ENCODE peak calls at places on chromosome 9, in six cellular contexts. N is A549, Y is kidney, U is AG10803, S is ascending aorta, D is HFFc6. W is an unnamed sample.

GRCh38 chr9:105245720-105246161 is 1.3 kb downstream of the SLC44A1 start:
- DNase-seq in D (no peak), U (no peak), N (no peak), S (no peak), Y (no peak), W (no peak)

GRCh38 chr9:132434875-132435274 is 24.9 kb downstream of the CFAP77 start:
- DNase-seq in S (no peak), Y (no peak), U (no peak), D (no peak), N (no peak), W (no peak)

GRCh38 chr9:135023389-135023788 is 64.1 kb upstream of the OLFM1 start:
- DNase-seq in D (peak), Y (peak), S (no peak), N (no peak), U (no peak), W (no peak)

GRCh38 chr9:89558500-89558899 is 46.3 kb upstream of the GADD45G start:
- DNase-seq in D (no peak), N (no peak), Y (no peak), S (no peak), U (no peak), W (no peak)

GRCh38 chr9:133542002-133542401 is 7.5 kb downstream of the ADAMTSL2 start:
- DNase-seq in U (no peak), S (no peak), D (no peak), Y (no peak), N (no peak), W (no peak)

GRCh38 chr9:108963459-108964143 is 29.4 kb downstream of the ABITRAM start:
- DNase-seq in U (peak), D (peak), S (no peak), Y (no peak), N (no peak), W (no peak)

GRCh38 chr9:33676746-33677505 is 118.4 kb upstream of the PRSS3 start:
- DNase-seq in U (peak), S (no peak), N (peak), Y (peak), D (no peak), W (peak)

GRCh38 chr9:18920141-18920611 is 112.8 kb downstream of the SAXO1 start:
- DNase-seq in Y (no peak), S (no peak), U (peak), N (no peak), D (no peak), W (no peak)

GRCh38 chr9:35229066-35229778 is 67.4 kb downstream of the UNC13B start:
- DNase-seq in U (no peak), S (no peak), D (no peak), Y (no peak), N (no peak), W (no peak)

GRCh38 chr9:124312290-124313265 is 54.8 kb downstream of the NEK6 start:
- DNase-seq in Y (no peak), N (no peak), U (no peak), D (no peak), S (no peak), W (no peak)

GRCh38 chr9:124309665-124310064 is 51.9 kb downstream of the NEK6 start:
- DNase-seq in N (peak), S (peak), D (peak), U (peak), Y (no peak), W (no peak)

GRCh38 chr9:124308606-124309310 is 51.0 kb downstream of the NEK6 start:
- DNase-seq in S (no peak), N (no peak), U (no peak), D (no peak), Y (no peak), W (no peak)

GRCh38 chr9:124313940-124314339 is 56.2 kb downstream of the NEK6 start:
- DNase-seq in N (no peak), U (no peak), D (no peak), S (no peak), Y (no peak), W (no peak)

DNA sequence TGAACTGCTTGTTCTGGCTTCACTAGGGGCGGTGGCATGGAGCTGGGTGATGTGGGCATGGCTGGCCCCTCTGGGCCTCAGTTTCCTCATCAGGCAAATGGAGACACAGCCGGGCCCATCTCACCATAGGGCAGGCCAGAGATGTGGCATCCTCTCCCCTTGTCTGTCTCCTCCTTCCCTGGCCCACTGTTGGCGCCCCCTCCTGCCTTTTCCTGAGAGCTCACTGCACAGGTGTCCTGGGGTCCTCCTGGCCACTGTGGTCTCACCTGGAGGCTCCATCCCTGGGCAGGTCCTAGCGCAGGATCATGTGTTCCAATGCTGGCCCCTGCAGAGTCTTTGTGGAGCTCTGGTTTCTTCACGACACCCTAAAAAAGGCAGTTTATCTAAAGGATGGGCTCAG is 53.5 kb downstream of the NEK6 start:
- DNase-seq in U (no peak), D (no peak), N (no peak), S (no peak), Y (no peak), W (no peak)
- TF ChIP-seq CTCF in U (no peak), D (peak), N (no peak), S (no peak), Y (no peak), W (no peak)

DNA sequence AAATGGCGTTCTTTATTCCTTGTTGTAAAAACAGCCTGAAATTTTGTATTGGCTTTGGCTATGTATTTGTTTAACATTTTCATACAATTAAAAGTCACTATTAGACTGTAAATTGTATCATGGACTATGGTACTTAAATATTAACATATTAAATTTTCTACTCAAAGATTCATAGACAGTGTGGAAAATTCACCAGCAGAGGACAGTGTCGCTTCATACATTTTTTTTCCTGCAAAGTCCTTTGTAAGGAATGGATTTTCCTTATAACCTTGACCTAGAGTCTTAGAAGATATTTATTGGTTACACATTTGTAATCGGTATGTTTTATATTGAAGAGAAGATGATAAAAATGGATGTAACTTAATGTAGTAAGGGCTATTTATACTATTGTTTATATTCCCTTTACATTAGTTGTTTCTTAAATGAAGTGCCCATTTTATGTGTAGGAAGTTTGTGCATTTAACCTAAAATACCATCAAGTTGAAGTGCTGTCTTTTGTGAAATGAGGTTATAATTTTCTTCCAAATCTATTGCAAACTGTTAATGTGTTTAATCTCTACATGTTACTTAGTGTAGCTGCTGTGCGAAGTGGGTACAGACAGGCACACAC is 150.1 kb downstream of the KDM4C start:
- DNase-seq in S (no peak), N (peak), D (peak), U (peak), Y (no peak), W (no peak)
- TF ChIP-seq CTCF in S (peak), N (peak), D (peak), U (peak), Y (peak), W (no peak)

DNA sequence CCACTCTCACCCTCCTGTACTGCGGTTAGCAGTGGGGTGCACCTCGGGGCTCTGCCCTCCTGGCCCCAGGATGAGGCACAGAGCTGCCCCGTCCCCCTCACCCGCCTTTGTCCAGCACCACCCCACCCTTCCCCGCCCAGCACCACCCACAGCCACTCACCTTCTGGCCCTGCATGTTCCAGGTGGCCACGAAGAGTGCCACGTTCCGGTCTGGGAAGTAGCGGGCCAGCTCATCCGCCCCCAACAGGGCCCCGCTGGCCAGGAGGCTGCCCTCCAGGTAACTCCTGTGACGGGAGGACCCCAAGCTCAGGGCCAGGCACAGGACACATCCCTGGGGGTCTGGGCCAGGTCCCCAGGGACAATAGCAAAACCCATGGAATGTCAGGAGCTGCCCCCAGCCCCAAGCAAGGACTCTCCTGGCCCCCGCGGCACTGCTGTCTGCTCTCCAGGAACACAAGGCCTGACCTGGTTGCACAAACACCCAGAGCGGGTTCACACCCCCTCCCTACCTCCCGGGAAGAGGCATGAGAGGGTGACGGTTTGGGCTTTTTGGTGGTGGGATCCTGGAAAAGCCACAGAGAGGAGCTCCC is 5.0 kb downstream of the INPP5E start:
- DNase-seq in U (no peak), N (no peak), D (no peak), Y (peak), S (no peak), W (no peak)
- TF ChIP-seq CTCF in U (no peak), N (no peak), D (no peak), Y (no peak), S (no peak), W (no peak)

DNA sequence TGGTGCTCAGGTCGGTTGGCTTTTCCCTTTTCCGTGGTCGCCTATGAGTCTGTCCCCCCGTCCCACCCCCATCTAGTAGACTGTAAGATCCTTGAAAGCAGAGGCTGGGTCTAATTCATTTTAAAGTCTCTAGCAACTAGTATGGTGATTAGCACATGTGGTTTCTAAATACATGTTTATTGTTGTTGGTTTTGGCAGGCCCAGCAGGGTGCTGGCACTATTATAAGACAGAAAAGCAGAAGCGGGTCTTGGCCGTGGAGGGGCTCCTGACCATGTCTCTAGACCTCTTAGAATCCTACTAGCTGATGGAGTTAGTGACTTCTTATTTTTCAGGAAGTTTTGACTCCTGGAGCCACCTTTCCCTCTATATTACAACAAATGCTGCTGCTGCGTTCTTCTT is 61.5 kb upstream of the TNFSF8 start:
- DNase-seq in Y (no peak), S (no peak), U (no peak), D (no peak), N (no peak), W (no peak)
- TF ChIP-seq CTCF in Y (no peak), S (no peak), U (no peak), D (no peak), N (no peak), W (no peak)

GRCh38 chr9:126501383-126502331 is 112.1 kb upstream of the LMX1B start:
- DNase-seq in N (no peak), U (no peak), S (no peak), D (no peak), Y (peak), W (no peak)
- TF ChIP-seq CTCF in N (no peak), U (no peak), S (no peak), D (peak), Y (no peak), W (no peak)

GRCh38 chr9:113580041-113580953 is 116.8 kb downstream of the RGS3 start:
- DNase-seq in Y (peak), S (peak), U (no peak), D (no peak), N (no peak), W (no peak)

GRCh38 chr9:113583511-113584470 is 120.3 kb downstream of the RGS3 start:
- DNase-seq in S (no peak), D (no peak), Y (peak), U (no peak), N (no peak), W (no peak)

GRCh38 chr9:113582698-113583200 is 119.2 kb downstream of the RGS3 start:
- DNase-seq in Y (peak), U (no peak), N (no peak), D (no peak), S (no peak), W (no peak)

GRCh38 chr9:113580954-113581311 is 117.4 kb downstream of the RGS3 start:
- DNase-seq in Y (no peak), S (no peak), U (no peak), D (no peak), N (no peak), W (no peak)

GRCh38 chr9:113581865-113582697 is 118.6 kb downstream of the RGS3 start:
- DNase-seq in Y (peak), U (peak), N (no peak), D (peak), S (peak), W (peak)
- TF ChIP-seq CTCF in Y (peak), U (peak), N (no peak), D (peak), S (no peak), W (peak)

W was measured in GM13976.